ENCODE peak calls at places on chromosomes 4 and X, in six cellular contexts. P, K, C, O, W and M are unnamed samples.

GRCh38 chrX:148156986-148157385 is 175.8 kb downstream of the FMR1NB start:
- DNase-seq in P (no peak), W (no peak), C (no peak), O (no peak), K (no peak), M (no peak)

GRCh38 chrX:1491851-1492349 is 39.2 kb upstream of the ASMTL start:
- DNase-seq in C (peak), O (peak), P (no peak), K (no peak), W (peak), M (peak)

GRCh38 chr4:20490734-20491133 is 209.5 kb upstream of the PACRGL start:
- DNase-seq in P (no peak), W (no peak), C (no peak), O (no peak), K (no peak), M (no peak)

GRCh38 chr4:62133977-62134376 is 933.9 kb downstream of the ADGRL3 start:
- DNase-seq in P (no peak), C (no peak), O (no peak), K (no peak), W (no peak), M (no peak)

GRCh38 chrX:120664081-120664480 is 34.2 kb upstream of the C1GALT1C1 start:
- DNase-seq in C (no peak), O (no peak), K (peak), W (peak), P (no peak), M (peak)

GRCh38 chrX:53071604-53072417 is 10.4 kb upstream of the TSPYL2 start:
- DNase-seq in C (peak), O (peak), W (peak), K (peak), P (peak), M (peak)

GRCh38 chrX:97057349-97057909 is 173.7 kb downstream of the RPA4 start:
- DNase-seq in W (no peak), K (peak), C (no peak), O (no peak), P (no peak), M (no peak)

GRCh38 chr4:56506110-56506705 is 617 bp downstream of the ARL9 start:
- DNase-seq in C (no peak), W (no peak), K (peak), O (no peak), P (no peak), M (no peak)

GRCh38 chr4:41865306-41865980 is 69.8 kb upstream of the TMEM33 start:
- DNase-seq in K (no peak), C (no peak), W (no peak), P (no peak), O (no peak), M (peak)

GRCh38 chrX:7219153-7219705 is 71.3 kb upstream of the PUDP start:
- DNase-seq in W (peak), K (no peak), C (no peak), O (no peak), P (no peak), M (no peak)

GRCh38 chrX:139831017-139831416 is 101.8 kb downstream of the ATP11C start:
- DNase-seq in W (no peak), P (no peak), C (no peak), O (no peak), K (no peak), M (peak)

GRCh38 chrX:65697915-65698796 is 30.7 kb downstream of the MSN start:
- DNase-seq in O (peak), K (peak), P (no peak), C (peak), W (no peak), M (peak)

GRCh38 chr4:182193261-182193660 is 49.9 kb upstream of the TENM3 start:
- DNase-seq in P (no peak), K (no peak), O (no peak), W (no peak), C (no peak), M (no peak)

GRCh38 chrX:107894038-107894437 is 68.4 kb downstream of the MID2 start:
- DNase-seq in P (peak), C (peak), K (peak), O (peak), W (peak), M (peak)

GRCh38 chrX:9676311-9676710 is 89.3 kb downstream of the GPR143 start:
- DNase-seq in P (no peak), O (no peak), W (no peak), C (no peak), K (no peak), M (no peak)

GRCh38 chrX:109952985-109953905 is 49.7 kb upstream of the TMEM164 start:
- DNase-seq in O (peak), K (peak), W (no peak), P (no peak), C (no peak), M (no peak)

GRCh38 chrX:109954333-109954732 is 48.6 kb upstream of the TMEM164 start:
- DNase-seq in P (no peak), C (no peak), W (no peak), K (peak), O (no peak), M (no peak)

GRCh38 chrX:109954955-109955354 is 48.0 kb upstream of the TMEM164 start:
- DNase-seq in W (no peak), C (no peak), O (no peak), P (no peak), K (peak), M (no peak)

GRCh38 chrX:109952050-109952449 is 50.9 kb upstream of the TMEM164 start:
- DNase-seq in W (no peak), P (no peak), O (no peak), C (no peak), K (no peak), M (no peak)
- TF ChIP-seq MYC in W (no peak), P (no peak), O (no peak), C (no peak), K (no peak), M (no peak)

DNA sequence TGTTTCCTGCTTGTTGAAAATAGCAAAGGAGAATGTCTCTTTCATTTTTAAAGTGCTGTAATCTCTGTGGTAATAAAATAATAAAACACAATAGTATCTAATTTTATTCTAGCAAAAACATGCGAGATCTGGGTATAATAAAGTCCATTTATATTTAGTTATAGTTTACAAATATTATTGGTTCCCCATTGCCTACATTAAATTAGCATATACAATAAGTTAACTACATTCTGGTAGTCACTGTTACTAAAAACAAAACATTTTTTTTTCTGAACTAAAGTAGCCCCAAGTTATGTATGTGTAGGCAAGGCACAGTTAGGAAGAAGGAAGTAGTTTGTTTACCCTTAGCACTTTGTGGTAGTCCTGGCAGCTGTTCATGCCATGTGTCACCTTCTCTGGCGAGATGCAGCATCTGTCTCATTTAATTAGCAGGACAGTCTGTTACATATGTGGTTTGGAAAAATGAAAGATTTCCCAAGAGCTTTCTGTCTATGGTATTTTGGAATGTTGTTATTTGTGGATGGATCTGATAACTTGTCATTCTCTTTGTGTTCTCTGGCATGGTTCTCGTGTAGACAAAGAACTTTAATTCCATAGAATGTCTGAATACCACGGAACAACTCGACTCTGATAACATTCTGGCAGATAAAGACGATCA is 231.3 kb upstream of the PITX2 start:
- DNase-seq in C (no peak), O (no peak), K (peak), W (no peak), P (no peak), M (peak)
- TF ChIP-seq MYC in C (no peak), O (no peak), K (no peak), W (no peak), P (no peak), M (no peak)

DNA sequence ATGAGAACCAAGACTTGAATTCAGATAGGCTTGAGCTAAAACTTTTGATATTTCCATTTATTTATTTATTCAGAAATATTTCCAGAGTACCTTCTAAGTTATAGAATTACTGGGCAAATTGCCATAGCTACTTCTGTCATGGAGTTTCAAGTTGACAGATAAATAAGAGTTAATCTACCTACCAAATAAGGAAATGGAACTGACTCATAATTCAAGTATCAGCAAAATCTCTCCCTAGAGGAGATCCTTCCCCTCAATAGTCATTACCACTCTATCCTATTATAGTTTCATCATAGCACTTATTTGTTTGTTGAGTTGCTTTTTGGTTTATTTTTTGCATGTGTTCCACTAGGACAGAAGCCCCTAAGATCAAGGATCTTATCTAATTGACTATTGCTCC is 48.8 kb upstream of the CCSER1 start:
- DNase-seq in C (no peak), P (no peak), W (no peak), K (no peak), O (no peak), M (no peak)
- TF ChIP-seq MYC in C (no peak), P (no peak), W (no peak), K (no peak), O (no peak), M (no peak)

GRCh38 chr4:7390906-7391636 is 43.7 kb downstream of the PSAPL1 start:
- DNase-seq in W (no peak), K (no peak), C (no peak), P (no peak), O (no peak), M (no peak)

GRCh38 chr4:7393491-7394183 is 41.1 kb downstream of the PSAPL1 start:
- DNase-seq in O (no peak), W (no peak), P (no peak), C (no peak), K (no peak), M (no peak)

GRCh38 chr4:7392438-7393374 is 42.0 kb downstream of the PSAPL1 start:
- DNase-seq in P (no peak), W (no peak), C (no peak), O (no peak), K (no peak), M (no peak)

GRCh38 chr4:7390366-7390765 is 44.4 kb downstream of the PSAPL1 start:
- DNase-seq in W (no peak), C (no peak), P (no peak), O (no peak), K (no peak), M (no peak)

GRCh38 chr4:7391637-7392437 is 42.9 kb downstream of the PSAPL1 start:
- DNase-seq in C (no peak), P (no peak), W (no peak), K (no peak), O (no peak), M (no peak)
- TF ChIP-seq MYC in C (no peak), P (no peak), W (no peak), K (no peak), O (no peak), M (no peak)

DNA sequence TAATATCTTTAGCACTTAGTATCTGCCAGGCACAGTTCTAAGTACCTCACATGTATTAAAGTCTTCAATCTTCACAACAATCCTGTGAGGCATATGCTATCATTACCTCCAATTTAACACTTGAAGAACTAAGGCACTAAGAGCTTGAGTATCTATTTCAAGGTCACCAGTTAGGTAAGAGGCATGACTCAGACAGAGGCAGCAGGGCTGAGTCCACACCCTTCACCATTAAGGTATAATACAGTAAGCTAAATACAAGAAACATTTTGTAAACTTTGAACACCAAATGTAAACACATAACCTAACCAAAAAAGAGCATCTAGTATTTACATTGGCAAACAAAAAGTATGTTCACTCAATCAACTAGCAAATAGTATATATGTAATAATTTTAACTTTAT is 1410.9 kb downstream of the PCDH18 start:
- DNase-seq in K (no peak), C (no peak), P (no peak), W (no peak), O (no peak), M (no peak)
- TF ChIP-seq MYC in K (no peak), C (no peak), P (no peak), W (no peak), O (no peak), M (no peak)

GRCh38 chr4:11722218-11722617 is 293.5 kb upstream of the HS3ST1 start:
- DNase-seq in O (no peak), K (no peak), C (no peak), W (no peak), P (no peak), M (no peak)

GRCh38 chr4:11719879-11720278 is 291.2 kb upstream of the HS3ST1 start:
- DNase-seq in O (no peak), C (no peak), K (no peak), W (no peak), P (no peak), M (no peak)

GRCh38 chr4:11715753-11716521 is 287.2 kb upstream of the HS3ST1 start:
- DNase-seq in W (no peak), C (no peak), K (no peak), O (no peak), P (no peak), M (no peak)

GRCh38 chr4:11724731-11725130 is 296.0 kb upstream of the HS3ST1 start:
- DNase-seq in P (no peak), O (no peak), K (peak), W (no peak), C (no peak), M (no peak)

DNA sequence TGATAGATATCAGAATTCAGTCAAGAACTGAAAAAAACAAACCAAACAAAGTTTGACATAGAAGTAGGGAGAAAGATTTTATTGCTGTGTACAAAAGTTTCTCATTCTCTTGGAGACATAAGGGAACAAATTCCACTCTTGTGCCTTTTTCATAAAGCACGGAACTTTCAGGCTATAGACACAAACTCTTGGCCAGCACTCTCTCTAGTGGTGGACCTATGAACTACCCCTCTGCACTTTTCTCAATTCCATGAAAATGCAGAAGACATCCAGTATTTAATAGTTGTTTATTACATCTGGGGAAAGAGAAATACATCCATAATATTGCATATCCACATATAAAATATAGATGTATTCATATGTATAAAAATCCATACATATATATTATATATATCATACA is 291.6 kb upstream of the HS3ST1 start:
- DNase-seq in C (peak), W (no peak), K (peak), O (no peak), P (peak), M (peak)
- TF ChIP-seq MYC in C (no peak), W (no peak), K (no peak), O (no peak), P (no peak), M (no peak)

GRCh38 chr4:187685247-187685646 is 310.3 kb upstream of the ZFP42 start:
- DNase-seq in C (no peak), K (no peak), O (no peak), W (no peak), P (peak), M (no peak)
- TF ChIP-seq MYC in C (no peak), K (no peak), O (no peak), W (no peak), P (no peak), M (no peak)